ENCODE peak calls at places on chromosomes 6 and 20, in four cellular contexts. One of them, this sample, is unnamed.

GRCh38 chr6:156798091-156798735 is 21.0 kb downstream of the ARID1B start:
- DNase-seq in GM06990: no peak
- DNase-seq in HL-60: no peak
- DNase-seq in progenitor cell of endocrine pancreas: no peak
- DNase-seq in this sample: no peak

GRCh38 chr6:134481953-134482352 is 164.0 kb upstream of the SGK1 start:
- DNase-seq in GM06990: no peak
- DNase-seq in HL-60: no peak
- DNase-seq in progenitor cell of endocrine pancreas: no peak
- DNase-seq in this sample: no peak

GRCh38 chr6:110566346-110567125 is 90.1 kb upstream of the SLC22A16 start:
- DNase-seq in GM06990: no peak
- DNase-seq in HL-60: no peak
- DNase-seq in progenitor cell of endocrine pancreas: no peak
- DNase-seq in this sample: no peak

GRCh38 chr6:131129657-131130545 is 5.4 kb upstream of the AKAP7 start:
- DNase-seq in GM06990: no peak
- DNase-seq in HL-60: no peak
- DNase-seq in progenitor cell of endocrine pancreas: no peak
- DNase-seq in this sample: no peak

GRCh38 chr20:24622856-24623255 is 153.4 kb downstream of the SYNDIG1 start:
- DNase-seq in GM06990: no peak
- DNase-seq in HL-60: no peak
- DNase-seq in progenitor cell of endocrine pancreas: no peak
- DNase-seq in this sample: no peak

GRCh38 chr6:3843379-3844096 is 5.6 kb upstream of the FAM50B start:
- DNase-seq in GM06990: no peak
- DNase-seq in HL-60: no peak
- DNase-seq in progenitor cell of endocrine pancreas: no peak
- DNase-seq in this sample: no peak

GRCh38 chr6:25485820-25486559 is 166.0 kb upstream of the SCGN start:
- DNase-seq in GM06990: no peak
- DNase-seq in HL-60: no peak
- DNase-seq in progenitor cell of endocrine pancreas: no peak
- DNase-seq in this sample: no peak

GRCh38 chr6:93123585-93123984 is 295.8 kb downstream of the EPHA7 start:
- DNase-seq in GM06990: no peak
- DNase-seq in HL-60: no peak
- DNase-seq in progenitor cell of endocrine pancreas: no peak
- DNase-seq in this sample: no peak

GRCh38 chr6:135282425-135282824 is 101.3 kb downstream of the MYB start:
- DNase-seq in GM06990: no peak
- DNase-seq in HL-60: no peak
- DNase-seq in progenitor cell of endocrine pancreas: no peak
- DNase-seq in this sample: no peak

GRCh38 chr20:26209171-26209941 is 512.7 kb upstream of the ZNF337 start:
- DNase-seq in GM06990: peak; percentile 22
- DNase-seq in HL-60: peak; percentile 4
- DNase-seq in progenitor cell of endocrine pancreas: no peak
- DNase-seq in this sample: peak; percentile 28

GRCh38 chr6:161489626-161490306 is 215.9 kb upstream of the AGPAT4 start:
- DNase-seq in GM06990: no peak
- DNase-seq in HL-60: no peak
- DNase-seq in progenitor cell of endocrine pancreas: no peak
- DNase-seq in this sample: no peak

GRCh38 chr20:36582322-36582721 is 8.9 kb downstream of the TGIF2 start:
- DNase-seq in GM06990: no peak
- DNase-seq in HL-60: no peak
- DNase-seq in progenitor cell of endocrine pancreas: no peak
- DNase-seq in this sample: no peak

GRCh38 chr6:112252571-112253504 is 1.5 kb downstream of the LAMA4 start:
- DNase-seq in GM06990: no peak
- DNase-seq in HL-60: no peak
- DNase-seq in progenitor cell of endocrine pancreas: no peak
- DNase-seq in this sample: no peak

GRCh38 chr20:32763202-32763999 is 1.2 kb downstream of the DNMT3B start:
- DNase-seq in GM06990: no peak
- DNase-seq in HL-60: no peak
- DNase-seq in progenitor cell of endocrine pancreas: no peak
- DNase-seq in this sample: peak; percentile 59

GRCh38 chr20:22583773-22584629 is at the start of gene FOXA2:
- DNase-seq in GM06990: no peak
- DNase-seq in HL-60: no peak
- DNase-seq in progenitor cell of endocrine pancreas: peak; percentile 81
- DNase-seq in this sample: no peak

DNA sequence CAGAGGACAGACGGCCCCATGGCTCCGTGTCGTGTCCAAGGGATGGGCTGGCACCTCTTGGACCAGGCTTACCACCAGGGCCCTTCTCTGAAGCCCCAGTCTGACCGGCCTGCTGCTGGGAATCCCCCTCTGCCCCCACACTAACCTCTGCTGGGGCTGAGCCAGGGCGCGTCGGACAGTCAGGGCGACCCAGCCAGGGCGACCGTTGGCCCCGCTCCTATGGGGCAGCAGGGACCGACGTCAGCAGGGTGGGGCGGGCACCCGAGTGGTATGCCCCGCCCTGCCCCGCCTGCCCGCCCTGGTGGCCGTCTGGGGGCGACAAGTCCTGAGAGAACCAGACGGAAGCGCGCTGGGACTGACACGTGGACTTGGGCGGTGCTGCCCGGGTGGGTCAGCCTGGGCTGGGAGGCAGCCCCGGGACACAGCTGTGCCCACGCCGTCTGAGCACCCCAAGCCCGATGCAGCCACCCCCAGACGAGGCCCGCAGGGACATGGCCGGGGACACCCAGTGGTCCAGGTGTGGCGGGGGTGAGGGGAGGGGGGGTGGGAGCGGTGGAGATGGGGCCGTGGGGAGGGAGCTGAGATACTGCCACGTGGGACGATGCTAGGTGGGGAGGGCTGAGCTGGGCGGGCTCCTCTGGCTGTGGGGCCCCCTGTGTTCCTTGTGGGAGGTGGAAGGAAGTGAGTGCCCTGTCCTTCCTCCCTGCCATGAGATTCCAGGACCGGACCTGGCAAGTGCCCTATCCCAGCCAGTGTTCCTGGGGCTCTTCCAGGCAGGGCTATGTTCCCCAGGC is at the start of gene SLC17A9:
- DNase-seq in GM06990: peak; percentile 90
- DNase-seq in HL-60: peak; percentile 95
- DNase-seq in progenitor cell of endocrine pancreas: no peak
- DNase-seq in this sample: peak; percentile 90
- TF ChIP-seq CTCF in GM06990: no peak
- TF ChIP-seq CTCF in HL-60: no peak
- TF ChIP-seq CTCF in progenitor cell of endocrine pancreas: no peak
- TF ChIP-seq CTCF in this sample: no peak

GRCh38 chr20:38321959-38322598 is 18.1 kb downstream of the BPI start:
- DNase-seq in GM06990: no peak
- DNase-seq in HL-60: no peak
- DNase-seq in progenitor cell of endocrine pancreas: no peak
- DNase-seq in this sample: no peak
- TF ChIP-seq CTCF in GM06990: peak; percentile 52
- TF ChIP-seq CTCF in HL-60: peak; percentile 73
- TF ChIP-seq CTCF in progenitor cell of endocrine pancreas: peak; percentile 80
- TF ChIP-seq CTCF in this sample: peak; percentile 43

GRCh38 chr6:143700684-143701342 is 23.0 kb downstream of the PHACTR2 start:
- DNase-seq in GM06990: no peak
- DNase-seq in HL-60: no peak
- DNase-seq in progenitor cell of endocrine pancreas: no peak
- DNase-seq in this sample: no peak

GRCh38 chr6:143701343-143702234 is 23.8 kb downstream of the PHACTR2 start:
- DNase-seq in GM06990: no peak
- DNase-seq in HL-60: no peak
- DNase-seq in progenitor cell of endocrine pancreas: no peak
- DNase-seq in this sample: no peak

GRCh38 chr6:143697401-143697800 is 19.6 kb downstream of the PHACTR2 start:
- DNase-seq in GM06990: no peak
- DNase-seq in HL-60: no peak
- DNase-seq in progenitor cell of endocrine pancreas: no peak
- DNase-seq in this sample: no peak

GRCh38 chr6:143698329-143698728 is 20.6 kb downstream of the PHACTR2 start:
- DNase-seq in GM06990: no peak
- DNase-seq in HL-60: no peak
- DNase-seq in progenitor cell of endocrine pancreas: no peak
- DNase-seq in this sample: no peak

DNA sequence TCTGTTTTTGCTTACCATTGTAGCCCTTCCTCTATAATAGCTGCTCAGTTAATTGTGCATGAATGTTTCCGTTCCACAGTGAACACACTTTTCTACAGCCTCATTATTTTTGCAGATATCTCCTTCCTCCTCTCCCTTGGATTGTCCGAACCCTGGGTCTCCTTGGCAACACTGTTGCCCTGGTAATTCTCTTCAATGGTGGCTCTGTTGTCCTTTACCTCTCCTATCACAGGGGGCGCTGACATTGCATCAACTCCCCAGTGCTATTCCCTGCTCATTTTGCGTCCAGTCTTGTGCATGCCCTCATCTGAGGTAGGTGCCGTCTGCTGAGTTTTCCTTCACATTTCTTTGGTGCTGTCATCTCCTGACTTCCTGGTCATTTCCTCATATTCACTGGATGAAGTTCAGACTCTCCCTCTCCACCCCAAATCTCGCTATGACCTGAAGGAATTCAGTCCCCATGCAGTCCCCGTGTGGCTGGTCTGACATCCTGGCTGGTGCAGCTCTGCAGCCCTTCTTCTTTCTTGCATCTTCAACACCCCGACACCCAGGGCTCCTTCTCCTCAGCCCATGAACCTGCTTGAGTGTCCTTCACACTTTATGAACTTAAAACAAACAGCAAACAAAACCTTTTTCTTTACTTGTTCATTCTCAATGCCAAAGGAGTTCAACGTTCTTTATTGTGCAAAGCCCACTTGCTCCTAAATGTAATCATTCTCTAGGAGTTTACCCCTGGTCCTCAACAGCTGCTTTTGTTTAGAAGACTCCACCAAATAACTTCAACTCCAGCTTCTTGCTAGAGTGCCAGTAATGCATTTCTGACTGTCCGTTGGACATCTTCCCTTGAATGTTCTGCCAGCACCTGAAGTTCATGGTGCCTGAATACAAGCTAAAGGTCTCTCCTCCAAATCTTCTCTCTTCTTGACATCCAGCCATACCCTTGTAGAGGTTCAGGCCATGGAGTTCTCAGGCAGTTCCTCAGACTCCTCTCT is 21.3 kb downstream of the PHACTR2 start:
- DNase-seq in GM06990: no peak
- DNase-seq in HL-60: no peak
- DNase-seq in progenitor cell of endocrine pancreas: no peak
- DNase-seq in this sample: no peak
- TF ChIP-seq CTCF in GM06990: no peak
- TF ChIP-seq CTCF in HL-60: no peak
- TF ChIP-seq CTCF in progenitor cell of endocrine pancreas: no peak
- TF ChIP-seq CTCF in this sample: no peak

GRCh38 chr6:79466222-79466834 is 70.9 kb downstream of the LCA5 start:
- DNase-seq in GM06990: no peak
- DNase-seq in HL-60: no peak
- DNase-seq in progenitor cell of endocrine pancreas: no peak
- DNase-seq in this sample: peak; percentile 17
- TF ChIP-seq CTCF in GM06990: peak; percentile 41
- TF ChIP-seq CTCF in HL-60: no peak
- TF ChIP-seq CTCF in progenitor cell of endocrine pancreas: peak; percentile 62
- TF ChIP-seq CTCF in this sample: peak; percentile 49

GRCh38 chr20:44231713-44232468 is 15.2 kb upstream of the GDAP1L1 start:
- DNase-seq in GM06990: no peak
- DNase-seq in HL-60: no peak
- DNase-seq in progenitor cell of endocrine pancreas: no peak
- DNase-seq in this sample: no peak
- TF ChIP-seq CTCF in GM06990: no peak
- TF ChIP-seq CTCF in HL-60: no peak
- TF ChIP-seq CTCF in progenitor cell of endocrine pancreas: no peak
- TF ChIP-seq CTCF in this sample: no peak

GRCh38 chr20:34791289-34792020 is 34.0 kb downstream of the NCOA6 start:
- DNase-seq in GM06990: no peak
- DNase-seq in HL-60: no peak
- DNase-seq in progenitor cell of endocrine pancreas: no peak
- DNase-seq in this sample: no peak
- TF ChIP-seq CTCF in GM06990: no peak
- TF ChIP-seq CTCF in HL-60: no peak
- TF ChIP-seq CTCF in progenitor cell of endocrine pancreas: no peak
- TF ChIP-seq CTCF in this sample: no peak

GRCh38 chr6:46469021-46469420 is 22.2 kb downstream of the RCAN2 start:
- DNase-seq in GM06990: no peak
- DNase-seq in HL-60: no peak
- DNase-seq in progenitor cell of endocrine pancreas: no peak
- DNase-seq in this sample: no peak
- TF ChIP-seq CTCF in GM06990: no peak
- TF ChIP-seq CTCF in HL-60: no peak
- TF ChIP-seq CTCF in progenitor cell of endocrine pancreas: no peak
- TF ChIP-seq CTCF in this sample: no peak